ENCODE peak calls at places on chromosome 21, in ten cellular contexts. One of them, this sample, is unnamed.

GRCh38 chr21:43343992-43344886 is 82.7 kb downstream of the SIK1 start:
- DNase-seq in AG09319: no peak
- DNase-seq in astrocyte of the cerebellum: no peak
- DNase-seq in coronary artery: no peak
- DNase-seq in activated B cell treated with CpG ODN at 0.5 μM for 24 hours: no peak
- DNase-seq in ovary: no peak
- DNase-seq in kidney epithelial cell: no peak
- DNase-seq in GM13977: no peak
- DNase-seq in GM12865: no peak
- DNase-seq in adrenal gland: no peak
- DNase-seq in this sample: no peak

GRCh38 chr21:28975401-28975800 is 17.3 kb downstream of the LTN1 start:
- DNase-seq in astrocyte of the cerebellum: no peak
- DNase-seq in GM13977: no peak
- DNase-seq in coronary artery: no peak
- DNase-seq in GM12865: no peak
- DNase-seq in AG09319: peak; percentile 71
- DNase-seq in kidney epithelial cell: no peak
- DNase-seq in adrenal gland: no peak
- DNase-seq in activated B cell treated with CpG ODN at 0.5 μM for 24 hours: no peak
- DNase-seq in ovary: no peak
- DNase-seq in this sample: no peak

GRCh38 chr21:25080161-25080560 is 527.1 kb downstream of the MRPL39 start:
- DNase-seq in GM12865: no peak
- DNase-seq in ovary: no peak
- DNase-seq in activated B cell treated with CpG ODN at 0.5 μM for 24 hours: no peak
- DNase-seq in adrenal gland: no peak
- DNase-seq in coronary artery: no peak
- DNase-seq in AG09319: no peak
- DNase-seq in GM13977: no peak
- DNase-seq in astrocyte of the cerebellum: peak; percentile 87
- DNase-seq in kidney epithelial cell: no peak
- DNase-seq in this sample: no peak

GRCh38 chr21:42308914-42309752 is 6.1 kb downstream of the TFF3 start:
- DNase-seq in coronary artery: no peak
- DNase-seq in kidney epithelial cell: no peak
- DNase-seq in adrenal gland: peak; percentile 44
- DNase-seq in ovary: no peak
- DNase-seq in GM12865: no peak
- DNase-seq in activated B cell treated with CpG ODN at 0.5 μM for 24 hours: peak; percentile 2
- DNase-seq in GM13977: no peak
- DNase-seq in astrocyte of the cerebellum: no peak
- DNase-seq in AG09319: no peak
- DNase-seq in this sample: no peak

GRCh38 chr21:41573902-41574690 is 66.1 kb upstream of the TMPRSS2 start:
- DNase-seq in adrenal gland: no peak
- DNase-seq in ovary: no peak
- DNase-seq in GM13977: no peak
- DNase-seq in kidney epithelial cell: no peak
- DNase-seq in coronary artery: no peak
- DNase-seq in activated B cell treated with CpG ODN at 0.5 μM for 24 hours: no peak
- DNase-seq in GM12865: no peak
- DNase-seq in astrocyte of the cerebellum: no peak
- DNase-seq in AG09319: no peak
- DNase-seq in this sample: no peak

GRCh38 chr21:43299441-43300277 is 127.3 kb downstream of the SIK1 start:
- DNase-seq in astrocyte of the cerebellum: no peak
- DNase-seq in activated B cell treated with CpG ODN at 0.5 μM for 24 hours: no peak
- DNase-seq in coronary artery: no peak
- DNase-seq in adrenal gland: no peak
- DNase-seq in AG09319: no peak
- DNase-seq in GM13977: no peak
- DNase-seq in GM12865: no peak
- DNase-seq in kidney epithelial cell: no peak
- DNase-seq in ovary: peak; percentile 69
- DNase-seq in this sample: no peak

GRCh38 chr21:42010507-42011493 is 640 bp upstream of the ZBTB21 start:
- DNase-seq in AG09319: no peak
- DNase-seq in kidney epithelial cell: no peak
- DNase-seq in coronary artery: peak; percentile 68
- DNase-seq in adrenal gland: no peak
- DNase-seq in GM12865: peak; percentile 57
- DNase-seq in ovary: peak; percentile 46
- DNase-seq in GM13977: peak; percentile 60
- DNase-seq in activated B cell treated with CpG ODN at 0.5 μM for 24 hours: no peak
- DNase-seq in astrocyte of the cerebellum: no peak
- DNase-seq in this sample: no peak

GRCh38 chr21:39387461-39388037 is 38.7 kb upstream of the HMGN1 start:
- DNase-seq in AG09319: peak; percentile 68
- DNase-seq in kidney epithelial cell: no peak
- DNase-seq in GM13977: peak; percentile 97
- DNase-seq in activated B cell treated with CpG ODN at 0.5 μM for 24 hours: peak; percentile 84
- DNase-seq in astrocyte of the cerebellum: peak; percentile 64
- DNase-seq in adrenal gland: peak; percentile 95
- DNase-seq in ovary: peak; percentile 93
- DNase-seq in coronary artery: peak; percentile 90
- DNase-seq in GM12865: peak; percentile 90
- DNase-seq in this sample: no peak

GRCh38 chr21:31248598-31248997 is 95.5 kb downstream of the TIAM1 start:
- DNase-seq in GM12865: no peak
- DNase-seq in activated B cell treated with CpG ODN at 0.5 μM for 24 hours: no peak
- DNase-seq in adrenal gland: no peak
- DNase-seq in AG09319: no peak
- DNase-seq in coronary artery: no peak
- DNase-seq in GM13977: no peak
- DNase-seq in astrocyte of the cerebellum: no peak
- DNase-seq in kidney epithelial cell: peak; percentile 65
- DNase-seq in ovary: no peak
- DNase-seq in this sample: peak; percentile 18

GRCh38 chr21:8990326-8991087 is 1530.9 kb upstream of the TPTE start:
- DNase-seq in AG09319: no peak
- DNase-seq in kidney epithelial cell: no peak
- DNase-seq in ovary: no peak
- DNase-seq in coronary artery: no peak
- DNase-seq in GM13977: peak; percentile 35
- DNase-seq in adrenal gland: no peak
- DNase-seq in GM12865: no peak
- DNase-seq in astrocyte of the cerebellum: no peak
- DNase-seq in activated B cell treated with CpG ODN at 0.5 μM for 24 hours: no peak
- DNase-seq in this sample: no peak

GRCh38 chr21:27695246-27695645 is 728.4 kb upstream of the ADAMTS5 start:
- DNase-seq in GM12865: no peak
- DNase-seq in activated B cell treated with CpG ODN at 0.5 μM for 24 hours: no peak
- DNase-seq in ovary: no peak
- DNase-seq in kidney epithelial cell: no peak
- DNase-seq in astrocyte of the cerebellum: no peak
- DNase-seq in GM13977: no peak
- DNase-seq in coronary artery: no peak
- DNase-seq in adrenal gland: no peak
- DNase-seq in AG09319: no peak
- DNase-seq in this sample: no peak

GRCh38 chr21:29555601-29556000 is 256.9 kb downstream of the BACH1 start:
- DNase-seq in coronary artery: no peak
- DNase-seq in activated B cell treated with CpG ODN at 0.5 μM for 24 hours: no peak
- DNase-seq in GM13977: no peak
- DNase-seq in AG09319: no peak
- DNase-seq in astrocyte of the cerebellum: no peak
- DNase-seq in ovary: no peak
- DNase-seq in kidney epithelial cell: no peak
- DNase-seq in adrenal gland: no peak
- DNase-seq in GM12865: no peak
- DNase-seq in this sample: no peak

GRCh38 chr21:46492851-46493250 is 34.2 kb downstream of the DIP2A start:
- DNase-seq in GM13977: no peak
- DNase-seq in activated B cell treated with CpG ODN at 0.5 μM for 24 hours: no peak
- DNase-seq in coronary artery: no peak
- DNase-seq in kidney epithelial cell: no peak
- DNase-seq in GM12865: no peak
- DNase-seq in AG09319: no peak
- DNase-seq in astrocyte of the cerebellum: no peak
- DNase-seq in adrenal gland: no peak
- DNase-seq in ovary: no peak
- DNase-seq in this sample: no peak

GRCh38 chr21:39185157-39185556 is 1.9 kb upstream of the PSMG1 start:
- DNase-seq in astrocyte of the cerebellum: no peak
- DNase-seq in ovary: no peak
- DNase-seq in AG09319: no peak
- DNase-seq in kidney epithelial cell: no peak
- DNase-seq in activated B cell treated with CpG ODN at 0.5 μM for 24 hours: no peak
- DNase-seq in adrenal gland: no peak
- DNase-seq in GM13977: no peak
- DNase-seq in coronary artery: no peak
- DNase-seq in GM12865: no peak
- DNase-seq in this sample: no peak

GRCh38 chr21:43267391-43268085 is 98.7 kb downstream of the CRYAA start:
- DNase-seq in activated B cell treated with CpG ODN at 0.5 μM for 24 hours: no peak
- DNase-seq in GM12865: no peak
- DNase-seq in ovary: no peak
- DNase-seq in kidney epithelial cell: no peak
- DNase-seq in GM13977: no peak
- DNase-seq in coronary artery: no peak
- DNase-seq in adrenal gland: peak; percentile 71
- DNase-seq in astrocyte of the cerebellum: no peak
- DNase-seq in AG09319: no peak
- DNase-seq in this sample: no peak

GRCh38 chr21:46604975-46605758 is at the start of gene S100B:
- DNase-seq in kidney epithelial cell: no peak
- DNase-seq in adrenal gland: no peak
- DNase-seq in ovary: no peak
- DNase-seq in GM12865: no peak
- DNase-seq in coronary artery: no peak
- DNase-seq in GM13977: no peak
- DNase-seq in activated B cell treated with CpG ODN at 0.5 μM for 24 hours: no peak
- DNase-seq in AG09319: no peak
- DNase-seq in astrocyte of the cerebellum: no peak
- DNase-seq in this sample: no peak

DNA sequence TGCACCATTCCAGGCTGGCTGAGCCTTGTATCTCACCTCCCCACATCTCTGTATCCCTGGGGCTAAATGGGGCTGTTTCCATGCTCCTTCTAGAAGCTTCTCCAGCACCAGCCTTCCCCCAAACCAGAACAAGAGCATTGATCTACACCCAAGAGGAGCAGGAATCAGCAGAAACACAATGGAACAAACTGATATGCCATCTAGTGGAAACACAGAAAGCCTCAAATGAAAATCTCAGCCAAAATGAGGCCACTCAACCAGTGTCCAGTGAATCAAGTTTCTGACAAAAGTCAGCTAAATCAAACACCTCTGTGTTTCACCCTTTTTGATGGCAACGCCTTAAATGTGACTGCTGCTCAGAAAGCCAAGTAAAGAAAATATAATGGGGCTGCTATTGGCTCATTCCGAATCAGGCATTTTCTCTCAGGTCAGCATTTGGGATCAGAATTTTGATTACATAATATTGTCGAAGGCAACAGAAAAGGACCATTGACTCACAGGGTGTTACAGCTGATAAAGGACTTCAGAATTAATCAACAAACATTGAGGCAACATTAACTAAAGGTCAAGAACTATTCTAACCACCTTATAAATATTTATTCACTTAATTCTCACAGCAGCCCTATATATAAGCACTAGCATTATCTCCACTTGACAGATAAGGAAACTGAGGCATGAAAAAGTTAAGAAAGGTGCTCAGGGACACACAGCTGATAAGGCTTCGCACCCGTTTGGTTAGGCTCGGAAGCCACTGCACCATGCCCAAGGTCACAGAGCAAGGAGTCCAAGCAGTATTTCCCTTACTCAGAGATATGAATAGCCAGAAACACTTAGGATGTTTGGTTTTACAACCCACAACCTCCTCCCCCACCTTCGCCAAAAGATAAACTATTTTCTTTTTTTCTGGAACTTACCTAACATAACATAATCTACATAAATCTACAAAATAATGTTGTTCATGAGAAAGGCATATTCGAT is 85.8 kb upstream of the KCNJ15 start:
- DNase-seq in AG09319: no peak
- DNase-seq in GM12865: no peak
- DNase-seq in adrenal gland: no peak
- DNase-seq in activated B cell treated with CpG ODN at 0.5 μM for 24 hours: no peak
- DNase-seq in coronary artery: no peak
- DNase-seq in kidney epithelial cell: no peak
- DNase-seq in ovary: no peak
- DNase-seq in astrocyte of the cerebellum: no peak
- DNase-seq in GM13977: no peak
- DNase-seq in this sample: peak; percentile 42
- TF ChIP-seq CTCF in AG09319: peak; percentile 23
- TF ChIP-seq CTCF in GM12865: no peak
- TF ChIP-seq CTCF in adrenal gland: no peak
- TF ChIP-seq CTCF in activated B cell treated with CpG ODN at 0.5 μM for 24 hours: no peak
- TF ChIP-seq CTCF in coronary artery: no peak
- TF ChIP-seq CTCF in kidney epithelial cell: peak; percentile 27
- TF ChIP-seq CTCF in ovary: no peak
- TF ChIP-seq CTCF in astrocyte of the cerebellum: peak; percentile 37
- TF ChIP-seq CTCF in GM13977: no peak
- TF ChIP-seq CTCF in this sample: peak; percentile 51

GRCh38 chr21:32467291-32467690 is 54.8 kb downstream of the EVA1C start:
- DNase-seq in activated B cell treated with CpG ODN at 0.5 μM for 24 hours: no peak
- DNase-seq in AG09319: no peak
- DNase-seq in coronary artery: no peak
- DNase-seq in kidney epithelial cell: no peak
- DNase-seq in GM12865: no peak
- DNase-seq in adrenal gland: no peak
- DNase-seq in GM13977: no peak
- DNase-seq in ovary: no peak
- DNase-seq in astrocyte of the cerebellum: no peak
- DNase-seq in this sample: no peak
- TF ChIP-seq CTCF in activated B cell treated with CpG ODN at 0.5 μM for 24 hours: no peak
- TF ChIP-seq CTCF in AG09319: no peak
- TF ChIP-seq CTCF in coronary artery: no peak
- TF ChIP-seq CTCF in kidney epithelial cell: no peak
- TF ChIP-seq CTCF in GM12865: no peak
- TF ChIP-seq CTCF in adrenal gland: no peak
- TF ChIP-seq CTCF in GM13977: no peak
- TF ChIP-seq CTCF in ovary: no peak
- TF ChIP-seq CTCF in astrocyte of the cerebellum: no peak
- TF ChIP-seq CTCF in this sample: no peak

DNA sequence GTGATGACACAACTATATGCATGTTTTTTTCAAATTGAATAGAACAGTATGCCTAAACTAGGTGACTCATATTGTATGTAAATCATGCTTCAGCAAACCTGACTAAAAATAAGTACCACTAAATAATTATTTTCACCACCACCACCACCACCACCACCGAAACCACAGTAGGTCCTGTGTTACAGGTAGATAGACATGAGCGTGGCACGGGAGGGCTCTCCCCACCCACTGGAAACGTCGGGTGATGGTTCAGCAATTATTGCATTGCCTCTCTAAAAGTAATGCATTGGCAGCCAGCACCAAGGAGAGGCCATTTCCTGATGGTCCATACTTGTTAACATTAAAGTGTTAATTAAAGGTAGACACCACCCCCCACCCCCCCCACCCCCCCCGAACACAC is 297.0 kb upstream of the NCAM2 start:
- DNase-seq in kidney epithelial cell: no peak
- DNase-seq in adrenal gland: no peak
- DNase-seq in GM13977: no peak
- DNase-seq in activated B cell treated with CpG ODN at 0.5 μM for 24 hours: no peak
- DNase-seq in astrocyte of the cerebellum: no peak
- DNase-seq in GM12865: no peak
- DNase-seq in coronary artery: no peak
- DNase-seq in ovary: no peak
- DNase-seq in AG09319: no peak
- DNase-seq in this sample: no peak
- TF ChIP-seq CTCF in kidney epithelial cell: no peak
- TF ChIP-seq CTCF in adrenal gland: no peak
- TF ChIP-seq CTCF in GM13977: no peak
- TF ChIP-seq CTCF in activated B cell treated with CpG ODN at 0.5 μM for 24 hours: no peak
- TF ChIP-seq CTCF in astrocyte of the cerebellum: no peak
- TF ChIP-seq CTCF in GM12865: no peak
- TF ChIP-seq CTCF in coronary artery: no peak
- TF ChIP-seq CTCF in ovary: no peak
- TF ChIP-seq CTCF in AG09319: no peak
- TF ChIP-seq CTCF in this sample: no peak

GRCh38 chr21:34133802-34134201 is 60.4 kb downstream of the MRPS6 start:
- DNase-seq in GM12865: no peak
- DNase-seq in coronary artery: no peak
- DNase-seq in astrocyte of the cerebellum: no peak
- DNase-seq in activated B cell treated with CpG ODN at 0.5 μM for 24 hours: no peak
- DNase-seq in AG09319: no peak
- DNase-seq in adrenal gland: no peak
- DNase-seq in GM13977: no peak
- DNase-seq in ovary: no peak
- DNase-seq in kidney epithelial cell: no peak
- DNase-seq in this sample: no peak
- TF ChIP-seq CTCF in GM12865: no peak
- TF ChIP-seq CTCF in coronary artery: no peak
- TF ChIP-seq CTCF in astrocyte of the cerebellum: peak; percentile 22
- TF ChIP-seq CTCF in activated B cell treated with CpG ODN at 0.5 μM for 24 hours: no peak
- TF ChIP-seq CTCF in AG09319: no peak
- TF ChIP-seq CTCF in adrenal gland: no peak
- TF ChIP-seq CTCF in GM13977: peak; percentile 18
- TF ChIP-seq CTCF in ovary: no peak
- TF ChIP-seq CTCF in kidney epithelial cell: no peak
- TF ChIP-seq CTCF in this sample: peak; percentile 48